ENCODE peak calls at places on chromosomes 3 and 15, in six cellular contexts. T is prostate gland, V is adrenal gland, B is IMR-90, J is uterus, E is A549. U is an unnamed sample.

GRCh38 chr15:38609097-38609738 is 44.6 kb upstream of the RASGRP1 start:
- DNase-seq in B (no peak), T (no peak), E (no peak), J (no peak), V (no peak), U (no peak)

GRCh38 chr3:116614795-116615362 is 94.7 kb upstream of the TUSC7 start:
- DNase-seq in E (no peak), T (no peak), J (no peak), B (peak; percentile 26), V (no peak), U (no peak)

GRCh38 chr15:95733931-95734330 is 596.6 kb upstream of the NR2F2 start:
- DNase-seq in T (no peak), J (no peak), B (no peak), V (no peak), E (no peak), U (no peak)

GRCh38 chr3:170098753-170099152 is 61.0 kb downstream of the GPR160 start:
- DNase-seq in V (no peak), B (peak; percentile 35), E (no peak), T (no peak), J (no peak), U (no peak)

GRCh38 chr3:81419196-81419595 is 342.2 kb downstream of the GBE1 start:
- DNase-seq in V (no peak), J (no peak), T (no peak), B (peak; percentile 22), E (peak; percentile 6), U (no peak)

GRCh38 chr3:46953265-46954010 is 23.1 kb downstream of the CCDC12 start:
- DNase-seq in E (no peak), T (no peak), V (peak; percentile 14), B (no peak), J (no peak), U (no peak)

GRCh38 chr3:136343873-136344281 is 93.7 kb downstream of the PCCB start:
- DNase-seq in E (peak; percentile 67), J (peak; percentile 70), V (peak; percentile 99), T (peak; percentile 70), B (peak; percentile 98), U (peak; percentile 37)

GRCh38 chr15:50415752-50416404 is 8.3 kb upstream of the USP8 start:
- DNase-seq in B (peak; percentile 37), V (no peak), T (no peak), J (no peak), E (peak; percentile 47), U (no peak)

GRCh38 chr15:51884517-51885236 is 55.2 kb downstream of the TMOD3 start:
- DNase-seq in E (no peak), V (no peak), J (no peak), T (no peak), B (peak; percentile 49), U (no peak)

GRCh38 chr3:114498779-114499370 is 205.0 kb downstream of the TIGIT start:
- DNase-seq in J (no peak), V (peak; percentile 68), T (no peak), B (peak; percentile 81), E (peak; percentile 87), U (no peak)

GRCh38 chr3:170499562-170500156 is 81.0 kb downstream of the CLDN11 start:
- DNase-seq in T (no peak), E (peak; percentile 61), B (peak; percentile 57), J (peak; percentile 24), V (peak; percentile 77), U (peak; percentile 56)

GRCh38 chr3:102687851-102688555 is 253.2 kb downstream of the ZPLD1 start:
- DNase-seq in E (no peak), J (no peak), B (no peak), T (no peak), V (no peak), U (no peak)

GRCh38 chr15:79380755-79381499 is 51.2 kb upstream of the MINAR1 start:
- DNase-seq in J (peak; percentile 68), E (peak; percentile 79), T (peak; percentile 68), B (peak; percentile 74), V (peak; percentile 80), U (peak; percentile 71)

GRCh38 chr15:41945701-41946100 is 26.7 kb downstream of the EHD4 start:
- DNase-seq in V (no peak), T (no peak), J (no peak), E (no peak), B (no peak), U (no peak)
- TF ChIP-seq POLR2A in V (no peak), T (no peak), J (no peak), E (no peak), B (no peak), U (no peak)

DNA sequence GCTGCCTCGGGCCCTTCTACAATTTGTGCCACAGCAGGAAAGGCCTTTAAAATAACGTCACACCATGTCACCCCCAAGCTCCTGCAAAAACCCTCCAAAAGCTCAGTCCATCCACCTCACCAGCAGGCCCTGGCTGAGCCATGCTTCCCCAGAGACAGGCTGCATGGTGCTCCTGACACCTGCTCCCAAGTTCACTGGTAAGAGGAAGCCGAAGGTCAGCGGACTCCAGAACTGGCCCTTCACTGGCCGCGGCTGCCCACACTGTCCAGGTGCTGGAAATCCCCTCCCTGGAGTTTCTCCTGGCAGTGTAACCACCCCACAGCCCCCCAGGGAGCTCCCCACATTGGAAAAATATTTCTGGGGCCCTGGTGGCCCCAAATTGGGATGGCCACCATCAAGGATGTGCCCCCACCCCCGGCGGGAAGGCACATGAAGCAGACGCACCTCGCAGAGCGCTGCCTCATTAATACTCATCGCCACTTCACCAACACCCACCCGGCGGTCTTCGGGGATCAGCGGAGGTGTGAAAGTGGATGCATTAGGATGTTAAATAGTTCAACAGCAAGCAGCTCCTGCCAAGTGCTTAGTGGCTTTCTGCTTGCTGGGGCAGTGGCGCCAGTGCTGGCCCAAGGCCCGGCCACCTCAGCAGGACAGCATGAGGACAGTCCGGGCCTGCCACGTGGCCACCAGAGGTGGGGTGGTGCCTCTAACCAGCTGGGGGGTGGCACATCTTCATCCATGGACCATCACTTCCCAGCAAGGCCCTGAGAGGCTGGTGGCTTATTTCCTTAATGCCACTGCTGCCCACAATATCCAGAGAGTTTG is 146.1 kb upstream of the IQSEC1 start:
- DNase-seq in T (no peak), E (no peak), V (no peak), J (no peak), B (no peak), U (no peak)
- H3K4me1 ChIP-seq in T (no peaks in the 10 kb centered on the region), E (peaks cover 41% of the 10 kb centered on the region), V (peaks cover 8% of the 10 kb centered on the region), J (no peaks in the 10 kb centered on the region), B (no peaks in the 10 kb centered on the region), U (no peaks in the 10 kb centered on the region)

GRCh38 chr3:197520311-197521276 is 35.2 kb downstream of the BDH1 start:
- DNase-seq in B (peak; percentile 80), V (no peak), T (no peak), E (peak; percentile 91), J (no peak), U (no peak)
- H3K4me3 ChIP-seq in B (no peak overlapping the region), V (no peak overlapping the region), T (no peak overlapping the region), E (peak overlapping the region; percentile 35), J (no peak overlapping the region), U (peak overlapping the region; percentile 43)

GRCh38 chr3:52182203-52182602 is 15.8 kb upstream of the ALAS1 start:
- DNase-seq in V (peak; percentile 90), J (no peak), E (no peak), T (no peak), B (no peak), U (peak; percentile 54)
- TF ChIP-seq POLR2A in V (peak; percentile 2), J (no peak), E (no peak), T (no peak), B (no peak), U (no peak)

DNA sequence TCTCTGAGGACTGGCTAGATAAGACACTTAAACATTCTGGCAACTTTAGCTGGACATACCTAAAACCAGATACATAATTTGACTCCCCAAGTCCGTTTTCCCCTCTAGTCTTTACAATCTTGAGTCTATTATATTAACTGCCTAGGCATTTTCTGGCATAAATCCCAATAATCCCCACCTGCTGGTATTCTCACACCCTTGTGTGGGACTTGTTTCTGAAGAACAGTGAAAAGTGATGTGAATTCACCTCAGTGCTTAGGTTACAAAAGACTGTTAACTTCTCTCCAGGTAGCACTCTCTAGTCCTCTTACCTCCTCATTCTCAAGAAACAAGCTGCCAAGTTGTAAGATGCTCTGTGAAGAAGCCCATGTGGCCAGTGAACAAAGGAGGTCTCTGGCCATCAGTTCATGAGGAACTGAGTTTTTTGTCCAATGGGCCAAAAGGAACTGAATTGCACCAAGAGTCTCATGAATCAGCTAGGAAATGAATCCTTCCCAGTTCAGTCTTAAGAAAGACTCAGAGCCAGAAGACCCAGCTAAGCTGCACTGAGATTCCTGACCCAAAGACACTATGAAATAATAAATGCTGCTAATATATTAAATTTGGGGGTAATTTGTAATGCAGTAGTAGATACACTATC is 4.1 kb downstream of the OSBPL11 start:
- DNase-seq in E (no peak), T (no peak), V (no peak), B (peak; percentile 11), J (no peak), U (no peak)
- H3K4me1 ChIP-seq in E (no peaks in the 10 kb centered on the region), T (no peaks in the 10 kb centered on the region), V (peaks cover 50% of the 10 kb centered on the region), B (no peaks in the 10 kb centered on the region), J (peaks cover 7% of the 10 kb centered on the region), U (peaks cover 8% of the 10 kb centered on the region)

GRCh38 chr3:193835414-193835813 is 242.4 kb downstream of the OPA1 start:
- DNase-seq in J (no peak), B (no peak), E (no peak), T (no peak), V (no peak), U (no peak)

GRCh38 chr3:193836918-193837317 is 243.9 kb downstream of the OPA1 start:
- DNase-seq in E (no peak), T (no peak), J (no peak), B (no peak), V (no peak), U (no peak)

GRCh38 chr3:193840111-193840641 is 247.2 kb downstream of the OPA1 start:
- DNase-seq in V (no peak), B (no peak), J (no peak), E (no peak), T (no peak), U (no peak)

GRCh38 chr3:193836511-193836910 is 243.5 kb downstream of the OPA1 start:
- DNase-seq in B (no peak), T (no peak), J (no peak), V (no peak), E (no peak), U (no peak)

DNA sequence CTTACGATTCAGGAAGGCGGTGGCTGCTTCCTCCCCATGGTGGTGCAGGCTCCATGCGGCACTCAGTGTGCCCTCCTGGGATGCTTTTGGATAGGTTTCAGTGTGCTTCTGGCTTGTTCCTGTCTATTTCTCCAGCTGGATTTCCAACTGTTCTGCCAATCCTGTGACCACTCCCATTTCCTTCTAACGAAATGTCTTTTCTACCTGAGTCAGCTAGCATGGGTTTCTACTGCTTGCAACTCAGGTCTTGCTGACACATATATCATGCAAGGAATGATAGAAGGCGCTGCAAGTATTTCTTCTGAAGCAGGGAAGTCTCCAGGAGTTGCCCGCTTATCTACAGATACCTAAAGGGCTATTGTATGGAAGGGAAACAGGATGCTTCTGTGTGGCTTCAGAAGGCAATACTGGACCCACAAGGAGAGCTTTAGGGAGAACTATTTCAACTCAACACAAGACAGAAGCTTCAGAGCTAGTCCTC is 244.4 kb downstream of the OPA1 start:
- DNase-seq in B (no peak), J (no peak), V (no peak), E (no peak), T (no peak), U (no peak)
- H3K4me3 ChIP-seq in B (no peak overlapping the region), J (no peak overlapping the region), V (no peak overlapping the region), E (no peak overlapping the region), T (no peak overlapping the region), U (no peak overlapping the region)

U was measured in Peyer's patch.